ENCODE peak calls at places on chromosomes 7 and 10, in five cellular contexts. E is HepG2, J is H1, X is GM12878, W is K562. U is an unnamed sample.

GRCh38 chr7:141430426-141431142 is 120.6 kb upstream of the AGK start:
- DNase-seq in E (no peak), J (peak), X (no peak), W (no peak), U (no peak)

GRCh38 chr7:71325151-71325550 is 193.2 kb downstream of the GALNT17 start:
- DNase-seq in E (no peak), J (no peak), X (no peak), W (no peak), U (no peak)

GRCh38 chr10:30282226-30282625 is 66.9 kb downstream of the MTPAP start:
- DNase-seq in E (no peak), J (no peak), X (no peak), W (no peak), U (no peak)

GRCh38 chr10:78543749-78544446 is 510.2 kb downstream of the RPS24 start:
- DNase-seq in E (peak), J (no peak), X (no peak), W (no peak), U (no peak)

GRCh38 chr10:129719889-129720590 is 244.0 kb downstream of the EBF3 start:
- DNase-seq in E (no peak), J (no peak), X (no peak), W (no peak), U (no peak)

GRCh38 chr10:84375011-84375410 is 46.6 kb downstream of the CCSER2 start:
- DNase-seq in E (peak), J (no peak), X (peak), W (peak), U (peak)

GRCh38 chr10:77881636-77882035 is 44.9 kb downstream of the DLG5 start:
- DNase-seq in E (peak), J (no peak), X (no peak), W (no peak), U (no peak)

GRCh38 chr10:30812018-30812851 is 182.7 kb upstream of the LYZL2 start:
- DNase-seq in E (no peak), J (no peak), X (no peak), W (no peak), U (no peak)

GRCh38 chr10:102375250-102375649 is 20.3 kb upstream of the NFKB2 start:
- DNase-seq in E (no peak), J (no peak), X (no peak), W (no peak), U (no peak)

GRCh38 chr10:46515402-46516192 is 40.9 kb downstream of the GPRIN2 start:
- DNase-seq in E (no peak), J (peak), X (no peak), W (no peak), U (no peak)

GRCh38 chr10:121509776-121510175 is 88.5 kb downstream of the FGFR2 start:
- DNase-seq in E (no peak), J (no peak), X (no peak), W (no peak), U (no peak)

GRCh38 chr7:126483972-126484371 is 768.8 kb downstream of the GRM8 start:
- DNase-seq in E (no peak), J (no peak), X (no peak), W (no peak), U (no peak)

GRCh38 chr7:129047761-129048160 is 7.2 kb downstream of the TNPO3 start:
- DNase-seq in E (no peak), J (no peak), X (no peak), W (no peak), U (no peak)

GRCh38 chr10:24680647-24681475 is 42.8 kb downstream of the ARHGAP21 start:
- DNase-seq in E (peak), J (no peak), X (no peak), W (no peak), U (no peak)

GRCh38 chr10:86654411-86655172 is at the start of gene OPN4:
- DNase-seq in E (no peak), J (no peak), X (no peak), W (peak), U (no peak)

GRCh38 chr10:80357000-80357803 is 621 bp downstream of the DYDC2 start:
- DNase-seq in E (no peak), J (peak), X (no peak), W (no peak), U (no peak)

GRCh38 chr10:79275431-79275851 is 71.8 kb upstream of the PPIF start:
- DNase-seq in E (no peak), J (no peak), X (no peak), W (no peak), U (no peak)

GRCh38 chr7:25469669-25470068 is 241.4 kb upstream of the NPVF start:
- DNase-seq in E (no peak), J (no peak), X (no peak), W (no peak), U (no peak)

GRCh38 chr7:102992820-102993531 is 80.2 kb downstream of the LRRC17 start:
- DNase-seq in E (peak), J (no peak), X (no peak), W (peak), U (peak)

GRCh38 chr10:43383204-43383971 is 12.0 kb downstream of the FXYD4 start:
- DNase-seq in E (no peak), J (no peak), X (no peak), W (no peak), U (no peak)

GRCh38 chr7:121546632-121547340 is 150.7 kb upstream of the FAM3C start:
- DNase-seq in E (no peak), J (no peak), X (no peak), W (no peak), U (no peak)

GRCh38 chr10:49552277-49552676 is 13.4 kb upstream of the ERCC6 start:
- DNase-seq in E (no peak), J (no peak), X (no peak), W (no peak), U (no peak)

GRCh38 chr7:44097064-44097932 is 6.8 kb upstream of the AEBP1 start:
- DNase-seq in E (no peak), J (no peak), X (peak), W (no peak), U (no peak)

GRCh38 chr7:98949336-98950044 is 71.2 kb downstream of the TRRAP start:
- DNase-seq in E (no peak), J (no peak), X (no peak), W (no peak), U (no peak)

GRCh38 chr7:128697301-128697905 is 25.3 kb downstream of the GARIN1A start:
- DNase-seq in E (peak), J (peak), X (no peak), W (peak), U (no peak)

GRCh38 chr10:24721254-24722106 is 2.2 kb downstream of the ARHGAP21 start:
- DNase-seq in E (no peak), J (peak), X (no peak), W (peak), U (no peak)

GRCh38 chr7:12650080-12650479 is 37.4 kb upstream of the ARL4A start:
- DNase-seq in E (no peak), J (no peak), X (no peak), W (no peak), U (no peak)

GRCh38 chr10:120115959-120116358 is 223.4 kb downstream of the SEC23IP start:
- DNase-seq in E (no peak), J (no peak), X (no peak), W (no peak), U (no peak)

GRCh38 chr10:73655257-73655989 is 406 bp downstream of the SYNPO2L start:
- DNase-seq in E (no peak), J (no peak), X (no peak), W (no peak), U (no peak)

GRCh38 chr7:76296743-76297740 is 5.4 kb upstream of the HSPB1 start:
- DNase-seq in E (peak), J (no peak), X (no peak), W (no peak), U (no peak)

DNA sequence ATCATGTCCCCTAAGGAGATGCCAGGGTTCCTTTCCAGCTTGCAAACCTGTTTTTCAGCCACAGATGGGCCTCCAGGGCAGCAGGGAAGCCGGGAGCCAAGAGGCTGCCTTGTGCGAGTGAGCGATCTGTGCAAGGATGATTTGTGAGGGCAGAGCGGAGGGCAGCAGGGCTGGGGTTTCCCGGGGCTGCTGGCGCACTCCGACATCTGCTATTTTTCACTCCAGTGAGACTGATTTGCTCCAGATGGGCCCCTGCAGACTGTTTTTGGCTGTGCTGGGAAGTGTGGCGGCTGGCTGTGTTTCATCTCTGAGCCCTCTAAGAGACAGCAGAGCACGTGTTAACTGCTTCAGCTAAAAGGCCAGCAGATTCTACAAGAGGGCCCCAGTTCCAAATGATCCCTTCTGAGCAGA is 466.2 kb downstream of the TYW1 start:
- DNase-seq in E (no peak), J (no peak), X (no peak), W (no peak), U (no peak)
- TF ChIP-seq POLR2AphosphoS5 in E (no peak), J (no peak), X (no peak), W (no peak), U (no peak)

GRCh38 chr10:68135922-68136718 is 26.8 kb downstream of the MYPN start:
- DNase-seq in E (no peak), J (no peak), X (no peak), W (no peak), U (peak)
- TF ChIP-seq CEBPB in E (no peak), J (no peak), X (no peak), W (no peak), U (peak)

GRCh38 chr10:90222372-90222771 is 521.0 kb downstream of the KIF20B start:
- DNase-seq in E (no peak), J (no peak), X (no peak), W (no peak), U (peak)
- TF ChIP-seq POLR2AphosphoS5 in E (no peak), J (no peak), X (no peak), W (no peak), U (no peak)

GRCh38 chr7:105270117-105270516 is 118.6 kb downstream of the SRPK2 start:
- DNase-seq in E (no peak), J (no peak), X (no peak), W (no peak), U (no peak)

GRCh38 chr7:105267244-105267643 is 121.5 kb downstream of the SRPK2 start:
- DNase-seq in E (no peak), J (no peak), X (no peak), W (no peak), U (no peak)

GRCh38 chr7:105269397-105269796 is 119.3 kb downstream of the SRPK2 start:
- DNase-seq in E (no peak), J (no peak), X (no peak), W (no peak), U (no peak)

GRCh38 chr7:105268056-105268455 is 120.7 kb downstream of the SRPK2 start:
- DNase-seq in E (no peak), J (no peak), X (no peak), W (no peak), U (no peak)

GRCh38 chr7:105268511-105269392 is 120.0 kb downstream of the SRPK2 start:
- DNase-seq in E (peak), J (no peak), X (no peak), W (no peak), U (no peak)
- TF ChIP-seq CEBPB in E (no peak), J (no peak), X (no peak), W (peak), U (no peak)

GRCh38 chr10:58175990-58176910 is 91.4 kb downstream of the IPMK start:
- DNase-seq in E (no peak), J (no peak), X (no peak), W (no peak), U (no peak)
- TF ChIP-seq POLR2AphosphoS5 in E (no peak), J (no peak), X (no peak), W (no peak), U (no peak)

GRCh38 chr7:139543801-139544603 is 20.5 kb downstream of the CLEC2L start:
- DNase-seq in E (no peak), J (no peak), X (no peak), W (peak), U (peak)
- TF ChIP-seq CEBPB in E (no peak), J (no peak), X (no peak), W (no peak), U (no peak)

GRCh38 chr7:148356303-148356702 is 234.3 kb upstream of the C7orf33 start:
- DNase-seq in E (no peak), J (peak), X (no peak), W (no peak), U (no peak)
- TF ChIP-seq POLR2AphosphoS5 in E (no peak), J (no peak), X (no peak), W (no peak), U (no peak)